ENCODE peak calls at places on chromosomes 4 and X, in ten cellular contexts. V is testis; W is aorta; M is CD4-positive, alpha-beta memory T cell; U is hepatocyte; Q is mammary epithelial cell; E is left lung; Z is WERI-Rb-1; Y is CD8-positive, alpha-beta T cell; F is tibial nerve. P is an unnamed sample. For H3K36me3, the result is how much of the 10 kb centered on the place peaks cover.

GRCh38 chrX:1933964-1934363 is 319.1 kb downstream of the ASMT start:
- DNase-seq in E (no peak), U (no peak), Q (no peak), W (no peak), Y (no peak), Z (no peak), F (no peak), M (no peak), V (no peak), P (no peak)

GRCh38 chrX:40096395-40097091 is 1.2 kb downstream of the BCOR start:
- DNase-seq in F (no peak), Y (peak), W (peak), Z (no peak), U (peak), M (peak), Q (peak), V (peak), E (peak), P (peak)

GRCh38 chr4:121003863-121004262 is 68.5 kb downstream of the NDNF start:
- DNase-seq in M (no peak), F (no peak), Z (no peak), U (no peak), W (no peak), Q (no peak), Y (no peak), E (no peak), V (no peak), P (no peak)

GRCh38 chrX:134171661-134172587 is 65.1 kb upstream of the CCDC160 start:
- DNase-seq in V (peak), U (peak), Z (no peak), F (peak), M (peak), E (peak), Q (no peak), Y (peak), W (peak), P (no peak)

GRCh38 chr4:184420881-184421416 is 53.4 kb downstream of the IRF2 start:
- DNase-seq in W (no peak), U (no peak), Z (no peak), Y (no peak), E (no peak), M (no peak), F (no peak), V (no peak), Q (no peak), P (peak)

GRCh38 chrX:122835886-122836285 is 348.2 kb upstream of the GRIA3 start:
- DNase-seq in V (no peak), Q (no peak), U (no peak), Z (no peak), W (no peak), Y (no peak), F (no peak), E (no peak), M (no peak), P (no peak)

GRCh38 chr4:2469192-2469984 is 482 bp downstream of the RNF4 start:
- DNase-seq in U (peak), Z (peak), F (no peak), M (peak), Y (peak), W (peak), Q (peak), E (peak), V (peak), P (peak)

GRCh38 chr4:186878203-186878800 is 154.6 kb upstream of the FAT1 start:
- DNase-seq in Y (no peak), F (no peak), U (no peak), E (no peak), Q (no peak), V (no peak), Z (no peak), W (no peak), M (no peak), P (no peak)

GRCh38 chr4:24032371-24032989 is 142.6 kb upstream of the PPARGC1A start:
- DNase-seq in Z (peak), Y (no peak), U (peak), V (peak), F (no peak), Q (peak), E (no peak), M (no peak), W (no peak), P (no peak)

GRCh38 chr4:23333556-23333945 is 556.3 kb downstream of the PPARGC1A start:
- DNase-seq in Y (no peak), E (no peak), Z (no peak), M (no peak), U (no peak), V (no peak), W (no peak), F (no peak), Q (no peak), P (no peak)

GRCh38 chr4:176451441-176451840 is 131.7 kb downstream of the SPCS3 start:
- DNase-seq in V (no peak), W (no peak), M (no peak), F (no peak), Q (no peak), E (no peak), U (no peak), Z (no peak), Y (no peak), P (no peak)

GRCh38 chr4:86675548-86675947 is 81.4 kb downstream of the PTPN13 start:
- DNase-seq in W (no peak), F (no peak), E (no peak), Q (no peak), V (no peak), Y (no peak), M (no peak), Z (no peak), U (no peak), P (no peak)

GRCh38 chr4:86848732-86849617 is at the start of gene SLC10A6:
- DNase-seq in F (peak), W (no peak), V (no peak), Q (no peak), E (no peak), Z (no peak), Y (no peak), M (no peak), U (no peak), P (no peak)

GRCh38 chr4:113847710-113848109 is 86.2 kb upstream of the CAMK2D start:
- DNase-seq in W (no peak), Q (no peak), M (no peak), U (no peak), Y (no peak), Z (no peak), E (no peak), F (no peak), V (no peak), P (no peak)

GRCh38 chr4:16259531-16260246 is 33.4 kb upstream of the TAPT1 start:
- DNase-seq in U (no peak), W (no peak), V (no peak), Z (no peak), E (no peak), F (no peak), M (no peak), Y (no peak), Q (no peak), P (no peak)

GRCh38 chr4:93960916-93961315 is 132.4 kb downstream of the ATOH1 start:
- DNase-seq in Z (no peak), U (no peak), E (no peak), M (no peak), V (no peak), F (no peak), W (no peak), Y (no peak), Q (no peak), P (no peak)

GRCh38 chr4:184310171-184310567 is 92.5 kb upstream of the ENPP6 start:
- DNase-seq in W (peak), M (peak), Z (no peak), Y (peak), U (no peak), F (no peak), E (no peak), Q (no peak), V (peak), P (peak)

GRCh38 chr4:110641218-110641617 is 18.3 kb upstream of the PITX2 start:
- DNase-seq in E (no peak), F (no peak), Y (no peak), U (no peak), V (no peak), M (no peak), Z (no peak), Q (no peak), W (no peak), P (no peak)

GRCh38 chrX:48649109-48649508 is 34.5 kb upstream of the WAS start:
- DNase-seq in Y (no peak), M (no peak), Z (no peak), Q (peak), U (no peak), W (no peak), F (no peak), V (no peak), E (no peak), P (no peak)

GRCh38 chr4:61462451-61463326 is 262.6 kb downstream of the ADGRL3 start:
- DNase-seq in Y (no peak), F (no peak), W (no peak), E (no peak), V (no peak), M (no peak), Q (peak), U (no peak), Z (no peak), P (no peak)
- H3K36me3 ChIP-seq in Y (under half), F (under half), W (under half), E (under half), V (under half), M (under half), Q (under half), U (under half), Z (under half), P (under half)

GRCh38 chr4:103498161-103499070 is 221.4 kb downstream of the TACR3 start:
- DNase-seq in F (no peak), Y (no peak), M (no peak), E (no peak), Z (no peak), Q (peak), U (peak), W (no peak), V (no peak), P (peak)
- H3K4me3 ChIP-seq in F (no peak), Y (no peak), M (no peak), E (no peak), Z (no peak), Q (no peak), U (no peak), W (no peak), V (no peak), P (no peak)

GRCh38 chrX:111687305-111687704 is 6.3 kb downstream of the ALG13 start:
- DNase-seq in Z (no peak), M (no peak), Y (no peak), F (no peak), E (no peak), U (no peak), Q (no peak), W (no peak), V (no peak), P (no peak)
- H3K36me3 ChIP-seq in Z (under half), M (under half), Y (under half), F (under half), E (under half), U (under half), Q (under half), W (under half), V (under half), P (under half)

GRCh38 chrX:45709381-45709780 is 508.7 kb upstream of the DIPK2B start:
- DNase-seq in E (no peak), W (no peak), V (no peak), U (no peak), Q (peak), M (no peak), Z (no peak), F (no peak), Y (no peak), P (no peak)
- H3K4me3 ChIP-seq in E (no peak), W (no peak), V (no peak), U (no peak), Q (no peak), M (no peak), Z (no peak), F (no peak), Y (no peak), P (no peak)

GRCh38 chr4:54238389-54238788 is 9.3 kb downstream of the PDGFRA start:
- DNase-seq in U (no peak), Y (no peak), V (no peak), W (no peak), F (no peak), Z (no peak), E (no peak), Q (peak), M (no peak), P (no peak)
- H3K36me3 ChIP-seq in U (under half), Y (under half), V (under half), W (under half), F (under half), Z (under half), E (under half), Q (under half), M (under half), P (under half)

GRCh38 chr4:142961866-142962265 is 115.8 kb upstream of the INPP4B start:
- DNase-seq in V (peak), F (no peak), E (no peak), Z (no peak), Y (no peak), U (no peak), Q (no peak), M (no peak), W (no peak), P (no peak)
- H3K4me3 ChIP-seq in V (no peak), F (no peak), E (no peak), Z (no peak), Y (no peak), U (no peak), Q (no peak), M (no peak), W (no peak), P (no peak)

DNA sequence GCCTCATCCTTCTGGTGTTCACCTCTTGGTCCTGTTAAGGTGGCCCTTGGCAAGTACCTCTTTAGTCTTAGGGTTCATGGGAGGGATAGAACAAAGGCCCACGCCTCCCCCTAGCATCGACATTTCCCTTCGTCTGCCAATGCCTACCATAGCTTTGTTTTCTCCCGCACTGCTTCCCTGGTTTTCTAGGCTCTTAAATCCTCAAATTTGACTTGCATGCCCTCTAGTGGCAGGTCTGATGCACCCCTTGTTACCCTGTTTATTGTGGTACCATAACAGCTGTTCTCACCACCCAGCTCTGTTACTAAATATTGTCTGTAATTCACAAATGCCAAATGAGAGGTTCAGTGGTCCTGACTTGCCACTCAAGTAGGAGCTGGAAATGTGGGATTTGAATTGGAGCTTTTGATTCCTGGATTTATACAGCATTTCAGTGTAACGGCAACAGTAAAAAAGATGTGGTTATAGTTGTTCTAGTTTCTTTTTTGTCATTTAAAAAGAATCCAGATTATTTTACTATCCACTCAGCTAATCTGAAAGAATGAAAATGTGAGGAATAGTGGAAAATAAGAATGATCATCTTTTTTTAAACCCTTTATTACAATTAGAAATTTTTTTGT is 100.1 kb downstream of the REPS2 start:
- DNase-seq in M (peak), F (peak), E (no peak), V (peak), W (peak), Q (peak), Y (peak), Z (peak), U (peak), P (no peak)
- H3K36me3 ChIP-seq in M (under half), F (under half), E (under half), V (under half), W (under half), Q (under half), Y (under half), Z (under half), U (under half), P (under half)